ENCODE peak calls at places on chromosomes 16 and 17, in six cellular contexts. R is mesothelial cell of epicardium, U is caudate nucleus, I is GM10248, W is AG09309, A is HT-29. S is an unnamed sample.
A peak's percentile ranks its signal among the peaks of the same experiment; 100 is the strongest.

GRCh38 chr16:25109643-25110042 is 1.9 kb upstream of the LCMT1 start:
- DNase-seq in R (no peak), U (no peak), I (no peak), W (peak; percentile 86), A (peak; percentile 77), S (peak; percentile 71)

GRCh38 chr17:82134101-82134500 is 36.1 kb upstream of the FASN start:
- DNase-seq in R (no peak), U (no peak), I (no peak), W (no peak), A (no peak), S (no peak)

GRCh38 chr17:41539979-41540701 is 12.0 kb upstream of the KRT19 start:
- DNase-seq in R (no peak), U (no peak), I (no peak), W (no peak), A (no peak), S (no peak)

GRCh38 chr16:88453621-88454314 is 688 bp downstream of the ZFPM1 start:
- DNase-seq in R (peak; percentile 51), U (no peak), I (no peak), W (no peak), A (peak; percentile 28), S (no peak)

GRCh38 chr16:88885693-88886253 is 19.3 kb upstream of the PABPN1L start:
- DNase-seq in R (no peak), U (no peak), I (no peak), W (no peak), A (no peak), S (no peak)

GRCh38 chr17:77131919-77132318 is 8.8 kb upstream of the SEC14L1 start:
- DNase-seq in R (no peak), U (no peak), I (no peak), W (no peak), A (no peak), S (no peak)

GRCh38 chr16:85169333-85170065 is 57.2 kb upstream of the CIBAR2 start:
- DNase-seq in R (peak; percentile 61), U (no peak), I (no peak), W (no peak), A (no peak), S (no peak)

GRCh38 chr17:49696233-49696761 is 11.5 kb downstream of the SLC35B1 start:
- DNase-seq in R (no peak), U (no peak), I (peak; percentile 79), W (no peak), A (no peak), S (no peak)

GRCh38 chr17:10699861-10700260 is 2.5 kb downstream of the ADPRM start:
- DNase-seq in R (no peak), U (no peak), I (no peak), W (no peak), A (no peak), S (no peak)

GRCh38 chr16:5042574-5043171 is 8.9 kb upstream of the NAGPA start:
- DNase-seq in R (no peak), U (no peak), I (no peak), W (no peak), A (no peak), S (no peak)

GRCh38 chr16:79170565-79171242 is 429.8 kb downstream of the MAF start:
- DNase-seq in R (no peak), U (no peak), I (no peak), W (no peak), A (no peak), S (peak; percentile 9)

GRCh38 chr16:85537795-85538401 is 75.2 kb upstream of the GSE1 start:
- DNase-seq in R (no peak), U (no peak), I (no peak), W (no peak), A (no peak), S (no peak)

GRCh38 chr16:82639666-82640336 is 13.0 kb downstream of the CDH13 start:
- DNase-seq in R (peak; percentile 70), U (no peak), I (peak; percentile 54), W (no peak), A (peak; percentile 66), S (no peak)

GRCh38 chr17:691423-691822 is 23.2 kb downstream of the VPS53 start:
- DNase-seq in R (no peak), U (no peak), I (no peak), W (peak; percentile 59), A (no peak), S (peak; percentile 58)

GRCh38 chr17:50279181-50279526 is 4.9 kb downstream of the TMEM92 start:
- DNase-seq in R (no peak), U (no peak), I (no peak), W (no peak), A (peak; percentile 46), S (no peak)

GRCh38 chr17:57553991-57554825 is 190.9 kb downstream of the CCDC182 start:
- DNase-seq in R (no peak), U (no peak), I (no peak), W (no peak), A (peak; percentile 36), S (no peak)

S was measured in BJ.